ENCODE peak calls at places on chromosomes 13 and 19, in eight cellular contexts. W is M059J; K is stimulated activated CD4-positive, alpha-beta T cell treated with anti-CD3 and anti-CD28 coated beads, Interleukin-1b, Interleukin-23, amount 100 ng/mL, for 24 hours; Y is LHCN-M2; I is A549; P is effector CD4-positive, alpha-beta T cell; A is HEK293T; Z is NCI-H187. T is an unnamed sample.

GRCh38 chr19:49453757-49454248 is 778 bp downstream of the ALDH16A1 start:
- DNase-seq in W (no peak), K (no peak), Y (no peak), I (no peak), P (no peak), A (no peak), Z (no peak), T (no peak)

GRCh38 chr19:7789447-7789846 is 26.4 kb downstream of the CLEC4M start:
- DNase-seq in W (no peak), K (no peak), Y (no peak), I (no peak), P (peak; percentile 29), A (no peak), Z (no peak), T (peak; percentile 56)

GRCh38 chr19:2253106-2254051 is 2.8 kb downstream of the JSRP1 start:
- DNase-seq in W (no peak), K (no peak), Y (no peak), I (no peak), P (peak; percentile 43), A (no peak), Z (no peak), T (peak; percentile 60)

GRCh38 chr13:107765724-107766436 is 449.5 kb downstream of the LIG4 start:
- DNase-seq in W (no peak), K (no peak), Y (no peak), I (no peak), P (no peak), A (no peak), Z (no peak), T (no peak)

GRCh38 chr13:78593652-78594494 is 9.5 kb downstream of the POU4F1 start:
- DNase-seq in W (no peak), K (no peak), Y (no peak), I (no peak), P (no peak), A (peak; percentile 71), Z (no peak), T (no peak)

GRCh38 chr19:48445256-48445605 is 552 bp upstream of the GRWD1 start:
- DNase-seq in W (peak; percentile 93), K (no peak), Y (peak; percentile 91), I (peak; percentile 93), P (no peak), A (peak; percentile 63), Z (peak; percentile 86), T (no peak)

GRCh38 chr13:95301135-95301946 is at the start of gene ABCC4:
- DNase-seq in W (peak; percentile 71), K (peak; percentile 30), Y (peak; percentile 81), I (peak; percentile 81), P (peak; percentile 23), A (peak; percentile 73), Z (peak; percentile 32), T (peak; percentile 78)

GRCh38 chr19:34300380-34300779 is 46.0 kb downstream of the GARRE1 start:
- DNase-seq in W (no peak), K (no peak), Y (no peak), I (no peak), P (no peak), A (no peak), Z (no peak), T (no peak)

GRCh38 chr19:40502081-40502480 is 35.3 kb downstream of the SPTBN4 start:
- DNase-seq in W (no peak), K (no peak), Y (no peak), I (no peak), P (no peak), A (no peak), Z (no peak), T (no peak)

GRCh38 chr19:31572671-31573298 is 223.5 kb upstream of the TSHZ3 start:
- DNase-seq in W (no peak), K (no peak), Y (no peak), I (no peak), P (no peak), A (no peak), Z (no peak), T (no peak)

GRCh38 chr19:32308436-32309077 is 36.9 kb upstream of the ZNF507 start:
- DNase-seq in W (no peak), K (no peak), Y (no peak), I (no peak), P (no peak), A (no peak), Z (no peak), T (no peak)

GRCh38 chr13:91845612-91846011 is 447.2 kb downstream of the GPC5 start:
- DNase-seq in W (no peak), K (no peak), Y (no peak), I (no peak), P (no peak), A (no peak), Z (no peak), T (no peak)

GRCh38 chr19:17757125-17757524 is 5.8 kb downstream of the FCHO1 start:
- DNase-seq in W (peak; percentile 71), K (no peak), Y (peak; percentile 33), I (peak; percentile 52), P (no peak), A (no peak), Z (no peak), T (no peak)

GRCh38 chr19:20558011-20558410 is 7.6 kb downstream of the ZNF737 start:
- DNase-seq in W (no peak), K (no peak), Y (no peak), I (no peak), P (no peak), A (no peak), Z (no peak), T (no peak)

GRCh38 chr19:3697671-3698385 is 2.4 kb downstream of the PIP5K1C start:
- DNase-seq in W (no peak), K (no peak), Y (no peak), I (no peak), P (no peak), A (no peak), Z (no peak), T (no peak)

GRCh38 chr13:21606251-21606650 is 2.3 kb upstream of the MICU2 start:
- DNase-seq in W (no peak), K (no peak), Y (no peak), I (no peak), P (no peak), A (no peak), Z (no peak), T (no peak)

GRCh38 chr13:27967736-27968315 is 1.3 kb downstream of the CDX2 start:
- DNase-seq in W (no peak), K (no peak), Y (no peak), I (peak; percentile 39), P (no peak), A (peak; percentile 41), Z (no peak), T (peak; percentile 54)

GRCh38 chr19:46596008-46596407 is 5.1 kb upstream of the CALM3 start:
- DNase-seq in W (no peak), K (no peak), Y (no peak), I (no peak), P (no peak), A (no peak), Z (no peak), T (no peak)

GRCh38 chr13:40665754-40666057 is 735 bp downstream of the FOXO1 start:
- DNase-seq in W (no peak), K (no peak), Y (no peak), I (no peak), P (peak; percentile 44), A (peak; percentile 44), Z (no peak), T (peak; percentile 56)

GRCh38 chr13:109989155-109989554 is 202.8 kb upstream of the IRS2 start:
- DNase-seq in W (peak; percentile 58), K (no peak), Y (peak; percentile 78), I (no peak), P (no peak), A (no peak), Z (no peak), T (no peak)